ENCODE peak calls at places on chromosomes 7 and 10, in ten cellular contexts. R is NCI-H1436; I is fibroblast of the aortic adventitia; S is myocyte; Q is stimulated activated CD8-positive, alpha-beta memory T cell treated with anti-CD3 and anti-CD28 coated beads, Interleukin-4, amount 100 ng/mL, for 24 hours; P is left ventricle myocardium inferior; Y is NT2/D1; E is aorta; J is fibroblast of the conjunctiva; L is mucosa of descending colon. C is an unnamed sample.

GRCh38 chr10:351770-352318 is 216.6 kb downstream of the ZMYND11 start:
- DNase-seq in R (no peak), I (no peak), S (no peak), Q (peak), P (no peak), Y (no peak), E (no peak), J (no peak), L (no peak), C (no peak)

GRCh38 chr10:69224862-69225657 is 4.9 kb downstream of the HKDC1 start:
- DNase-seq in R (no peak), I (no peak), S (no peak), Q (no peak), P (no peak), Y (no peak), E (no peak), J (no peak), L (no peak), C (peak)

GRCh38 chr7:159086301-159086925 is 58.3 kb downstream of the VIPR2 start:
- DNase-seq in R (no peak), I (no peak), S (no peak), Q (no peak), P (no peak), Y (no peak), E (no peak), J (no peak), L (no peak), C (no peak)

GRCh38 chr7:105677803-105678583 is 96.7 kb upstream of the EFCAB10 start:
- DNase-seq in R (peak), I (no peak), S (no peak), Q (no peak), P (no peak), Y (no peak), E (peak), J (no peak), L (peak), C (no peak)

GRCh38 chr10:1050555-1050954 is 1.6 kb upstream of the IDI1 start:
- DNase-seq in R (no peak), I (no peak), S (no peak), Q (no peak), P (no peak), Y (no peak), E (no peak), J (no peak), L (peak), C (no peak)

GRCh38 chr7:127582361-127582760 is 3.0 kb downstream of the GCC1 start:
- DNase-seq in R (no peak), I (peak), S (no peak), Q (no peak), P (peak), Y (no peak), E (no peak), J (no peak), L (no peak), C (peak)

GRCh38 chr7:37247881-37248280 is 200.8 kb downstream of the ELMO1 start:
- DNase-seq in R (no peak), I (peak), S (no peak), Q (no peak), P (no peak), Y (peak), E (no peak), J (peak), L (no peak), C (no peak)

GRCh38 chr7:70285176-70285575 is 686.9 kb downstream of the AUTS2 start:
- DNase-seq in R (no peak), I (no peak), S (no peak), Q (no peak), P (no peak), Y (no peak), E (no peak), J (no peak), L (no peak), C (no peak)

GRCh38 chr10:111525696-111526095 is 448.9 kb downstream of the ADRA2A start:
- DNase-seq in R (no peak), I (no peak), S (no peak), Q (no peak), P (no peak), Y (no peak), E (no peak), J (no peak), L (no peak), C (peak)

GRCh38 chr10:95513941-95514392 is 47.2 kb downstream of the SORBS1 start:
- DNase-seq in R (no peak), I (peak), S (peak), Q (no peak), P (no peak), Y (no peak), E (peak), J (no peak), L (no peak), C (peak)

GRCh38 chr7:124338861-124339260 is 306.0 kb upstream of the TMEM229A start:
- DNase-seq in R (no peak), I (no peak), S (no peak), Q (no peak), P (no peak), Y (no peak), E (no peak), J (no peak), L (no peak), C (no peak)

GRCh38 chr10:72170263-72170662 is 45.5 kb upstream of the ANAPC16 start:
- DNase-seq in R (no peak), I (no peak), S (no peak), Q (no peak), P (no peak), Y (no peak), E (no peak), J (no peak), L (peak), C (no peak)

GRCh38 chr10:78776746-78777145 is 292.0 kb upstream of the ZMIZ1 start:
- DNase-seq in R (no peak), I (no peak), S (no peak), Q (no peak), P (no peak), Y (no peak), E (peak), J (no peak), L (no peak), C (no peak)

GRCh38 chr7:1845536-1846311 is 175.6 kb downstream of the ELFN1 start:
- DNase-seq in R (no peak), I (no peak), S (no peak), Q (no peak), P (peak), Y (no peak), E (peak), J (no peak), L (peak), C (no peak)

GRCh38 chr10:94524146-94524545 is 21.4 kb upstream of the HELLS start:
- DNase-seq in R (no peak), I (peak), S (peak), Q (no peak), P (no peak), Y (no peak), E (no peak), J (no peak), L (no peak), C (no peak)

GRCh38 chr10:5817322-5818047 is 4.3 kb upstream of the GDI2 start:
- DNase-seq in R (no peak), I (no peak), S (no peak), Q (no peak), P (no peak), Y (no peak), E (no peak), J (no peak), L (no peak), C (no peak)

GRCh38 chr7:149306854-149307253 is 44.9 kb downstream of the ZNF783 start:
- DNase-seq in R (no peak), I (no peak), S (no peak), Q (no peak), P (no peak), Y (no peak), E (no peak), J (no peak), L (no peak), C (no peak)

GRCh38 chr10:113666682-113667252 is 2.9 kb upstream of the NRAP start:
- DNase-seq in R (no peak), I (peak), S (no peak), Q (no peak), P (no peak), Y (no peak), E (no peak), J (no peak), L (no peak), C (no peak)